ENCODE peak calls at places on chromosomes 11 and 22, in nine cellular contexts. O is tibial artery, W is sigmoid colon, M is AG04450, S is endothelial cell, D is type B pancreatic cell, B is fibroblast of pulmonary artery, Q is AG04449, R is H9. C is an unnamed sample.

GRCh38 chr11:66852466-66853241 is 4.2 kb upstream of the LRFN4 start:
- DNase-seq in D (no peak), B (no peak), S (no peak), O (peak; percentile 61), Q (no peak), W (peak; percentile 62), M (no peak), R (no peak), C (no peak)

GRCh38 chr22:50698546-50698945 is 25.9 kb downstream of the SHANK3 start:
- DNase-seq in D (no peak), O (no peak), M (no peak), S (no peak), W (peak; percentile 60), B (no peak), Q (no peak), R (no peak), C (no peak)

GRCh38 chr11:460331-461199 is 10.5 kb downstream of the PTDSS2 start:
- DNase-seq in O (no peak), S (no peak), D (peak; percentile 68), M (no peak), B (peak; percentile 85), Q (no peak), W (no peak), R (no peak), C (no peak)

GRCh38 chr22:25405854-25406509 is 158.5 kb upstream of the GRK3 start:
- DNase-seq in W (no peak), B (no peak), D (no peak), R (no peak), Q (no peak), M (no peak), O (no peak), S (no peak), C (no peak)

GRCh38 chr11:94731921-94732601 is 36.1 kb upstream of the AMOTL1 start:
- DNase-seq in M (peak; percentile 55), O (no peak), D (no peak), R (no peak), B (peak; percentile 86), W (peak; percentile 65), S (peak; percentile 15), Q (no peak), C (no peak)

GRCh38 chr11:89220684-89221339 is 43.1 kb downstream of the TYR start:
- DNase-seq in B (no peak), M (no peak), D (no peak), W (no peak), Q (no peak), S (no peak), O (no peak), R (peak; percentile 32), C (no peak)

GRCh38 chr22:35446365-35446764 is 46.4 kb downstream of the MCM5 start:
- DNase-seq in B (peak; percentile 79), Q (peak; percentile 57), S (no peak), M (peak; percentile 77), R (no peak), W (peak; percentile 91), O (no peak), D (no peak), C (no peak)

GRCh38 chr22:35467788-35468187 is 67.8 kb downstream of the MCM5 start:
- DNase-seq in Q (no peak), S (peak; percentile 34), R (peak; percentile 72), W (peak; percentile 93), O (peak; percentile 86), B (peak; percentile 65), M (no peak), D (no peak), C (no peak)

GRCh38 chr11:93361435-93361834 is 30.9 kb downstream of the DEUP1 start:
- DNase-seq in R (no peak), W (no peak), S (no peak), O (no peak), B (no peak), D (no peak), M (no peak), Q (no peak), C (no peak)

GRCh38 chr11:65316979-65317786 is 2.5 kb downstream of the CDC42EP2 start:
- DNase-seq in M (no peak), B (peak; percentile 86), S (peak; percentile 69), O (no peak), D (no peak), R (peak; percentile 81), W (peak; percentile 90), Q (no peak), C (peak; percentile 87)

GRCh38 chr11:12016246-12016645 is 7.8 kb upstream of the DKK3 start:
- DNase-seq in R (no peak), M (no peak), W (no peak), O (no peak), S (no peak), D (no peak), Q (no peak), B (no peak), C (no peak)

GRCh38 chr11:12009617-12010321 is 1.3 kb upstream of the DKK3 start:
- DNase-seq in Q (no peak), O (no peak), R (no peak), S (no peak), W (no peak), B (no peak), M (no peak), D (no peak), C (no peak)

GRCh38 chr22:39631381-39631780 is 60.8 kb downstream of the CACNA1I start:
- DNase-seq in S (no peak), O (no peak), B (no peak), M (no peak), W (no peak), R (no peak), Q (no peak), D (no peak), C (no peak)

GRCh38 chr22:39635719-39636118 is 65.2 kb downstream of the CACNA1I start:
- DNase-seq in M (no peak), D (no peak), S (no peak), O (no peak), Q (no peak), B (no peak), R (no peak), W (no peak), C (no peak)

GRCh38 chr22:39630721-39631120 is 60.2 kb downstream of the CACNA1I start:
- DNase-seq in W (no peak), O (no peak), M (no peak), Q (no peak), D (no peak), R (no peak), B (no peak), S (no peak), C (no peak)

GRCh38 chr22:39631857-39632256 is 61.3 kb downstream of the CACNA1I start:
- DNase-seq in S (no peak), W (no peak), B (no peak), M (no peak), Q (no peak), D (no peak), R (no peak), O (no peak), C (no peak)

DNA sequence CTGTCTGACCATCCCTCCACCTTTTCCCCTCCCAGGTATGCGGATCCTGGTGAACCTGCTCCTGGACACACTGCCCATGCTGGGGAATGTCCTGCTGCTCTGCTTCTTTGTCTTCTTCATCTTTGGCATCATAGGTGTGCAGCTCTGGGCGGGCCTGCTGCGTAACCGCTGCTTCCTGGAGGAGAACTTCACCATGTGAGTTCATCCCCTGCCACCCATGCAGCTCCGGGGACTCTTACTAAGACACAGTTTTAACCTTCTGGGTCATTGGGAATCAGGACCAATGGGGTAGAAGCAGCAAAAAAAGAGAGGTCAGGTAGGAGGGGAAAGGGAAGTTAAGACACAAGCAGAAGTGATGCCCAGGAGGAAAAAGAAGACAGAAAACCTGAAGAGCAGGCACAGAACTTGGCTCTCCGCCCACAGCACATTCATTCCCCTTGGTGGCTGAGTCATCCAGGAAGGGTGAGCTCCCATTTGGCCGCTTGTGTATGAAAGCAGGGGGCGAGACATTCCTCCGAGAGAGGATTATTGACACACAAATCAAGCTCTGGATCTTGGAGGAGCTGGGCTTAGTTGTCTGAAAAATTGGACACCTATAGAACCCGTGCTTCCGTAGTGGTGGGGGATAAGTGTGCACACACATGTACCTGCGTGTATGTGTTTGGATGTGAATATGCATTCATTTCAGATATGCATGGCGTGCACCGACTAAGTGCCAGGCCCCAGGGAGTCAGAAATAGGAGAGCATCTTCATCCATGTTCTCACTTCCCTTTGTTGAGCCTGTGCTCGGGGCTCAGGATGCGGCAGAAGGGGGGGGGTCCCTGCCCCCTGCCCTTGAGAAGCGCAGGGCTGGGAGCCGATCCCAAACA is 64.2 kb downstream of the CACNA1I start:
- DNase-seq in D (no peak), M (peak; percentile 70), O (no peak), Q (peak; percentile 26), B (peak; percentile 88), W (no peak), S (no peak), R (no peak), C (peak; percentile 90)
- TF ChIP-seq CTCF in D (no peak), M (no peak), O (no peak), Q (no peak), B (no peak), W (no peak), S (no peak), R (no peak), C (no peak)

DNA sequence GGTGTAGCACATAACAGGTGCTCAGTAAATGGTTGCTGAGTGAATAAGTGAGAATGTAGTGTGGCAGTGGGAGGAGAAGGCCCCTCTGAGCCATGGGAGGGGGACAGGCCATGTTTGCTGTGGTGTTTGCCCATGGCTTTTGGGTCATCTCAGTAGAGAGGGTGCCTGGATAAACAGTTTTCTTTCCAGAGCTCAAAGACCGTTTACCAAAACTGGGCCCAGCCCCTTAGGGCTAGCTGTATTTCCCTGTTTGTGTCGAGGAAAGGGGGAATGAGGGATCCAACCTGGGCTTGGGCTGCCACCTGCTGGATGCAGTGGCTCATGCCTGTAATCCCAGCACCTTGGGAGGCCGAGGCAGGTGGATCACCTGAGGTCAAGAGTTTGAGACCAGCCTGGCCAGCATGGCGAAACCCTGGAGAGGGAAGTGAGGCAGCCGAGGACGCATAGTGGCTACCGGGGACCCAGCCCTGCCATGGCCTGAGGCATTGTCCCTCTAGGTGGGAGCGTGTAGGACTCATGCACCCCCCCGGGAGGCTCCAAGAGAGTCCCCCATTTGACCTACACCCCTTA is 8.7 kb upstream of the LTO1 start:
- DNase-seq in Q (no peak), D (no peak), W (peak; percentile 38), S (no peak), B (peak; percentile 25), R (peak; percentile 73), O (peak; percentile 64), M (no peak), C (peak; percentile 78)
- TF ChIP-seq CTCF in Q (peak; percentile 25), D (peak; percentile 68), W (no peak), S (peak; percentile 37), B (peak; percentile 41), R (peak; percentile 89), O (no peak), M (peak; percentile 33), C (peak; percentile 69)

DNA sequence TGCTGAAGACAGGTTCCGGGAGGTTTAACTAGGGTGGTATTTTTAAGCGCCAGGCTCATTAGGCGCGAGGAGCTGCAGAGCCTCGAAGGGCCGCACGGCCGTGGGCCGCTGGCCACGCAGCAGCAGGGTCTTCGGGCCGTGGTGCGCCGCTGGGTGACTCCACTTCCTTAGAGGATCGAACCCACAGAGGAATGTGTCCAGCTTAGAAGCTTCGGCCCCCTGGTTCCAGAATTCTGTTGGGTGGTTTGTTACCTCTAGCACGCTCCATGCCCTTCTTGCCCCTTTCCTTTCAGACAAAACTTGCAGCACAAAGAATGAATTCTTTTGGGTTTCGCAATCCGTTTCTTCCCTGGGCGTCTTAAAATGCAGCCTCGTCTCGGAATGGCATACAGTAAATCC is 773 bp upstream of the PATL1 start:
- DNase-seq in W (peak; percentile 73), M (no peak), D (no peak), R (no peak), B (peak; percentile 78), S (peak; percentile 33), O (peak; percentile 73), Q (peak; percentile 16), C (peak; percentile 21)
- TF ChIP-seq CTCF in W (no peak), M (no peak), D (peak; percentile 40), R (no peak), B (no peak), S (no peak), O (no peak), Q (no peak), C (no peak)

GRCh38 chr11:75376175-75376574 is 23.1 kb upstream of the RPS3 start:
- DNase-seq in O (no peak), B (no peak), R (peak; percentile 58), D (no peak), W (no peak), M (no peak), S (no peak), Q (no peak), C (no peak)
- TF ChIP-seq CTCF in O (no peak), B (no peak), R (peak; percentile 43), D (no peak), W (no peak), M (peak; percentile 27), S (no peak), Q (peak; percentile 17), C (no peak)

C was measured in Calu3.